ENCODE peak calls at places on chromosomes 16 and 17, in four cellular contexts. R, H, P and M are unnamed samples.

GRCh38 chr17:40532520-40533253 is 31.3 kb upstream of the TNS4 start:
- DNase-seq in R (no peak), H (no peak), P (peak), M (peak)

GRCh38 chr16:69917739-69918138 is 33.4 kb upstream of the CLEC18A start:
- DNase-seq in R (peak), H (peak), P (peak), M (peak)

GRCh38 chr17:50829336-50829735 is 6.0 kb upstream of the WFIKKN2 start:
- DNase-seq in R (no peak), H (no peak), P (no peak), M (no peak)

GRCh38 chr16:23823475-23824407 is 12.0 kb upstream of the PRKCB start:
- DNase-seq in R (no peak), H (no peak), P (no peak), M (no peak)

GRCh38 chr17:79482719-79483118 is 128.1 kb downstream of the RBFOX3 start:
- DNase-seq in R (no peak), H (no peak), P (no peak), M (no peak)

GRCh38 chr16:16033208-16033717 is 83.8 kb downstream of the ABCC1 start:
- DNase-seq in R (no peak), H (no peak), P (no peak), M (no peak)

GRCh38 chr16:85752511-85753420 is 1.9 kb upstream of the C16orf74 start:
- DNase-seq in R (peak), H (no peak), P (peak), M (no peak)

GRCh38 chr16:82700541-82701240 is 73.9 kb downstream of the CDH13 start:
- DNase-seq in R (no peak), H (no peak), P (peak), M (peak)

GRCh38 chr17:2853111-2853721 is 57.0 kb downstream of the RAP1GAP2 start:
- DNase-seq in R (peak), H (peak), P (peak), M (peak)

GRCh38 chr16:29858149-29858899 is 4.7 kb downstream of the CDIPT start:
- DNase-seq in R (no peak), H (no peak), P (no peak), M (no peak)

GRCh38 chr16:23561586-23561985 is 4.1 kb downstream of the UBFD1 start:
- DNase-seq in R (no peak), H (no peak), P (no peak), M (no peak)

GRCh38 chr16:50601341-50601740 is 53.1 kb downstream of the NKD1 start:
- DNase-seq in R (no peak), H (no peak), P (no peak), M (no peak)

GRCh38 chr17:4559851-4560820 is at the start of gene GGT6:
- DNase-seq in R (no peak), H (no peak), P (no peak), M (no peak)

GRCh38 chr17:41098476-41098875 is 534 bp upstream of the KRTAP4-8 start:
- DNase-seq in R (peak), H (no peak), P (no peak), M (no peak)

GRCh38 chr16:74448990-74449389 is 27.7 kb upstream of the CLEC18B start:
- DNase-seq in R (peak), H (peak), P (peak), M (peak)

GRCh38 chr17:21368545-21369246 is 7.5 kb upstream of the KCNJ12 start:
- DNase-seq in R (peak), H (no peak), P (no peak), M (no peak)

GRCh38 chr17:78387982-78388941 is 9.8 kb downstream of the PGS1 start:
- DNase-seq in R (no peak), H (no peak), P (peak), M (peak)

GRCh38 chr17:48617515-48618365 is 2.6 kb upstream of the HOXB8 start:
- DNase-seq in R (no peak), H (no peak), P (no peak), M (no peak)

GRCh38 chr17:51164911-51165679 is 1.1 kb upstream of the NME2 start:
- DNase-seq in R (no peak), H (no peak), P (no peak), M (no peak)

GRCh38 chr17:6936370-6937028 is 59.4 kb upstream of the ALOX12 start:
- DNase-seq in R (no peak), H (no peak), P (peak), M (no peak)

GRCh38 chr17:63824362-63824761 is 2.9 kb upstream of the PSMC5 start:
- DNase-seq in R (no peak), H (no peak), P (no peak), M (no peak)

GRCh38 chr16:6616746-6617145 is 715.9 kb upstream of the RBFOX1 start:
- DNase-seq in R (no peak), H (no peak), P (no peak), M (no peak)

GRCh38 chr17:78117027-78117981 is 11.3 kb downstream of the TMC6 start:
- DNase-seq in R (no peak), H (no peak), P (no peak), M (no peak)

GRCh38 chr17:6437956-6438355 is 3.0 kb upstream of the AIPL1 start:
- DNase-seq in R (no peak), H (no peak), P (no peak), M (no peak)

GRCh38 chr17:28326114-28326513 is 7.1 kb downstream of the TMEM97 start:
- DNase-seq in R (peak), H (no peak), P (no peak), M (no peak)

GRCh38 chr17:1154704-1155103 is 25.1 kb downstream of the ABR start:
- DNase-seq in R (no peak), H (no peak), P (no peak), M (peak)

GRCh38 chr16:30658731-30659506 is 688 bp downstream of the FBRS start:
- DNase-seq in R (peak), H (peak), P (peak), M (peak)

GRCh38 chr17:60416368-60416925 is 5.8 kb upstream of the CHCT1 start:
- DNase-seq in R (no peak), H (no peak), P (peak), M (peak)

GRCh38 chr16:57071840-57072541 is 20.4 kb upstream of the CPNE2 start:
- DNase-seq in R (peak), H (no peak), P (peak), M (peak)

GRCh38 chr16:10097273-10097672 is 85.0 kb downstream of the GRIN2A start:
- DNase-seq in R (no peak), H (no peak), P (no peak), M (no peak)

GRCh38 chr17:72233981-72234380 is 113.2 kb downstream of the SOX9 start:
- DNase-seq in R (no peak), H (no peak), P (no peak), M (no peak)

GRCh38 chr17:65071861-65072260 is 15.3 kb upstream of the GNA13 start:
- DNase-seq in R (peak), H (peak), P (no peak), M (peak)

GRCh38 chr16:79110242-79110641 is 490.3 kb downstream of the MAF start:
- DNase-seq in R (no peak), H (no peak), P (no peak), M (no peak)

GRCh38 chr16:86995456-86995855 is 321.7 kb downstream of the C16orf95 start:
- DNase-seq in R (no peak), H (no peak), P (no peak), M (no peak)

GRCh38 chr17:77420804-77421634 is 280.2 kb downstream of the SEC14L1 start:
- DNase-seq in R (no peak), H (peak), P (peak), M (peak)

GRCh38 chr16:85898521-85899442 is at the start of gene IRF8:
- DNase-seq in R (no peak), H (no peak), P (peak), M (no peak)

GRCh38 chr16:55257971-55258613 is 65.9 kb upstream of the IRX6 start:
- DNase-seq in R (peak), H (no peak), P (peak), M (peak)

DNA sequence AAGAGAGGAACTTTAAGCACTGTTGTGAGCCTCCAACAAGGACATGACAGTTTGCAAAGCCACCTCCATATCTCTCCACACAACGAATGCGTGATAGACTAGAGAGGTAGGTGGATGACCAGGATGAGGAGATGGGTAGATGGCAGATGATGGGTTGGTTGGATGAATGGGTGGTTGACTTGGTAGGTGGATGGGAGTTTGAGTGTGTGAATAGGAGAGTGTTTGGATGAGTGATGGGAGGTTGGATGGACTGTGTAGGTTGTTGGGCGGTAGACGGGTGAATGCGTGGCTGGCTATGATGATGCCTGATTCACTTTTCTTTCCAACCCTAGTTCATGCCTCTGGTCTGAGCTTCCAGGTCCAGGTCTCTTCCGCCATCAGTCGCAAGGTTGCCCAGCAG is 4.1 kb downstream of the CDH16 start:
- DNase-seq in R (no peak), H (no peak), P (no peak), M (no peak)
- H3K4me3 ChIP-seq in R (no peak), H (no peak), P (no peak), M (no peak)

DNA sequence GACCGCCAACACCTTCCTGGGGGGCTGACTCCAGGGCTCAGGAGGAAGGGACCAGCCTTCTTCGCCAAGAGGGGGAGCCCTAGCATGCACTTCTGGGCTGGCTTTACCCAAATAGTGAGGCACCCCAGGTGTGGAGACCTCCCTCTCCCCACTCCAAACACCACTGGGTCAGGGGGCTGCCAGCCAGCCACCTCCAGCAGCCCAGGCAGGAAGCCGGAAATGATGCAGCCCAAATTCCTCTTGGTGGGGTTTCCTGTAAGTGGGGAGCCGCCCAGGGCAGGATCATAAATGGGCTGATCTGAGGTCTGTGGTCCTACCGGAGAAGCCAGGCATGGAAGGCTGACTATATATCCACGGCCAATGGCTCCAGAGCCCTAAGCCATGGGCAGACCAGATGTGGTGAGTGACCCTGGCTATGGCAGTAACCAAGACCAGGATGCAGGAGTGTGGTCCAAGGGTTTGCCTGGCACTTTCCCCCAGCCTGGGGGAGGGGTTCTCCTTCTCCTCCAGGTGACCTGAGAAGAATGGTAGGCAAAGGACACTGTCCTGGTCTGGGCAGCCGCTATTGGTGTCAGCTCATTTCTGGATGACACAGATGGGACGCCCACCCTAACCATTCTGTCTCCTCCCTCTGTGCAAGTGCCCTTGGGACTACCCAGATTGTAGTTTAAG is 4.2 kb downstream of the GIT1 start:
- DNase-seq in R (no peak), H (no peak), P (peak), M (no peak)
- TF ChIP-seq CTCF in R (peak), H (peak), P (peak), M (peak)

GRCh38 chr17:82036634-82037112 is 824 bp downstream of the DCXR start:
- DNase-seq in R (no peak), H (no peak), P (no peak), M (no peak)

GRCh38 chr17:82035956-82036633 is 1.4 kb downstream of the DCXR start:
- DNase-seq in R (peak), H (no peak), P (no peak), M (no peak)

GRCh38 chr17:82037113-82037888 is at the start of gene DCXR:
- DNase-seq in R (peak), H (peak), P (peak), M (peak)

GRCh38 chr17:82039695-82040299 is 2.3 kb upstream of the DCXR start:
- DNase-seq in R (no peak), H (no peak), P (no peak), M (no peak)

DNA sequence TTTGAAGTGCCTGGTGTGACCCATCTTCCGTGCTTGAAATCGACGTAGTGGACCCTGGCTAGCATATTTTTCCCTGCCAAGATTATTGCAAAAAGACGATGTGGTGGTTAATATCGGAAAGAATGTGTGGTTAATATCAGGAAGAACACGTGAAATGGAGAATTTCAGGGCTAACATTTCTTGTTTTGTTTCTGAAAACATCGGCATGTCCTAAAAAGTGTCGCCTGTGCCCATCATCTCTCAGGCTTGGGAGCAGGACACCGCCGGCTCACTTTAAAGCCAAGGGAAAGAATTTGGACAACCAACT is 345 bp upstream of the DCXR start:
- DNase-seq in R (no peak), H (no peak), P (no peak), M (no peak)
- H3K4me3 ChIP-seq in R (peak), H (peak), P (peak), M (peak)

DNA sequence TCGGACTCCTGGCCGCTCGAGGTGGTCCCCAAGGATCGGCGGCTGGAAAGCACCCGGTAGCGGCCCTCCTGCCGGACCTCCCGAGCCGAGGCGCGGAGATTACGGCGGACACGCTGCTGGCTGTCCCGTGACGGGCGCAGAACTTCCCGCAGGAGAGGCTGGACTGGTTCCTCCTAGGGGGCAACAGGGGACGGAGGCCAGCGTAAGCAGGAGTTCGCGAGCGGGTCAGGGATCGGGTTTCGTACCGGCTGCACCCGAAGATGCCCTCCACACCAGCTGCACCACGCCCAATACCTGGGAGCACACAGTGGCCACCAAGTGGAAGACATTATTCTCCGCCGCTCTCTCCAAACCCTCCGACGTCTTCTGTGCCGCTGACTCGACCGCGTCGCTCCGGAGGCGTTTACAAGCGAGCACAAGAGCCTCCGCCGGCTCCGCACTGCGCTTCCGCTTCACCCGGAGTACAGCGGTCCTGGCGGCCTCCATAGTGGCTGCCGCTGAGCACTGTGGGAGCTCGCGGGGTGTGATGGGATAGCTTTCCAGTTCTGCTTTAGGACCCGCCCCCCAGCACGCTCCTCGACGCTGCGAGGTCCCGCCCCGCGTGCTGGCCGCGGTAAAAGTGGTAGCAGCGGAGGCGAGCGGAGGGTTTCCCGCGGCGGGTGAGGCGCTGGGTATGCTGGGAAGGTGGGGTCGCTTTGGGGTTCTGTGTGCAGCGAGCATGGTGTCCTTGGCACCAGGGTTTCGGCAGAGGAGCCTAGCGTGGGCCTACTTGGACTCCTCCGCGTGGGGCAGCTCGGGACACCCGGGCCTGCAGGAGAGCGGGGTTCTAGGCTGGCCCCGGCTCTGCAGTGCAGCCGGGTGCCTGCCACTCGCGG is at the start of the genes PRMT7 and SLC7A6OS:
- DNase-seq in R (peak), H (peak), P (peak), M (peak)
- TF ChIP-seq CTCF in R (no peak), H (no peak), P (no peak), M (no peak)

GRCh38 chr17:14196337-14196997 is 40.2 kb downstream of the CDRT15 start:
- DNase-seq in R (no peak), H (no peak), P (no peak), M (no peak)
- H3K4me3 ChIP-seq in R (no peak), H (no peak), P (no peak), M (no peak)

GRCh38 chr17:57438031-57438731 is 181.9 kb downstream of the MSI2 start:
- DNase-seq in R (no peak), H (no peak), P (no peak), M (no peak)

GRCh38 chr17:57442401-57442823 is 186.1 kb downstream of the MSI2 start:
- DNase-seq in R (no peak), H (no peak), P (peak), M (no peak)

GRCh38 chr17:57442914-57443571 is 186.7 kb downstream of the MSI2 start:
- DNase-seq in R (peak), H (no peak), P (no peak), M (no peak)

GRCh38 chr17:57441270-57441600 is 184.9 kb downstream of the MSI2 start:
- DNase-seq in R (no peak), H (no peak), P (no peak), M (no peak)

DNA sequence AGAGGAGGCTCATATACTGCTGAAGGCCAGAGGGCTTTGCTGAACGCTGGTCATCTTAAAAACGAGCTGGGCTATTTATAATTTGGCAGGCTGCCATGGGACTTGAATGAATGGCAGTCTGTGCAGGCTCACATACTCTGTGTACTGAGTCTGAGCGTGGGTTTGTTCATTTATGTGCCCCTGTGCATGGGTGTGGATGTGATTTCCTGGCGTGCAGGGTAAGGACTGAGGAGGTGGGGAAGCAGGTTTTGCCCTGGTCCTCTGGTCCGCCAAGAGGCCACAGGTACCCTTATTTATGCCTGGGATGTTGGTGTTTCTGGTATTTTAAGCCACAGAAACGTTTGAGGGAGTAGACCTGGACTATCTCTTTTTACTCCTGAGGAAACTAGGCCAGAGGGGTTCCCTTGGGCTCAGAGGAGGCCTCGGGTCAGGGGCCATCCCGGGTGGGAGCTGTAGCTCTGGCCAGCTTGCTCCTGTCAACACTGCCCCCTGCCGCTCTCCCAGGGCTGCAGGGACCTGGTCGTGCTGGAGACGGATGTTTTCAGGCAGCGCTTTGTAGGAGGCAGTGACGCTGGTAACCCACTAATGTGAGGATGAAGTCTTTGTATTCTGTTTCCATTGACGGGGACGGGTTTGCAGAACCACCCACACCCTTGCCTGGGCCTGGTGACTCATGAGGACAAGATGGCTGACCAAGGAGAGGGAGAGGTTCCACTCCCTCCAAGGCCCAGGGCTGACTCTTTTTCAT is 184.4 kb downstream of the MSI2 start:
- DNase-seq in R (peak), H (peak), P (peak), M (peak)
- TF ChIP-seq CTCF in R (peak), H (peak), P (peak), M (no peak)